ENCODE peak calls at places on chromosomes 13 and 19, in five cellular contexts. One of them, this sample, is unnamed. For H3K4me1, the result is how much of the 10 kb centered on the place peaks cover.

GRCh38 chr19:55254625-55254977 is 4.2 kb downstream of the PPP6R1 start:
- DNase-seq in cardiac muscle cell: no peak
- DNase-seq in thoracic aorta: no peak
- DNase-seq in psoas muscle: no peak
- DNase-seq in mucosa of descending colon: no peak
- DNase-seq in this sample: no peak

GRCh38 chr19:3944018-3944721 is 11.3 kb downstream of the NMRK2 start:
- DNase-seq in cardiac muscle cell: no peak
- DNase-seq in thoracic aorta: no peak
- DNase-seq in psoas muscle: no peak
- DNase-seq in mucosa of descending colon: no peak
- DNase-seq in this sample: no peak

GRCh38 chr13:40318366-40318765 is 348.1 kb downstream of the FOXO1 start:
- DNase-seq in cardiac muscle cell: peak
- DNase-seq in thoracic aorta: no peak
- DNase-seq in psoas muscle: peak
- DNase-seq in mucosa of descending colon: peak
- DNase-seq in this sample: peak

GRCh38 chr19:4704317-4704673 is 19.3 kb downstream of the DPP9 start:
- DNase-seq in cardiac muscle cell: no peak
- DNase-seq in thoracic aorta: no peak
- DNase-seq in psoas muscle: no peak
- DNase-seq in mucosa of descending colon: no peak
- DNase-seq in this sample: no peak

GRCh38 chr19:34023381-34023780 is 148.9 kb upstream of the LSM14A start:
- DNase-seq in cardiac muscle cell: no peak
- DNase-seq in thoracic aorta: no peak
- DNase-seq in psoas muscle: no peak
- DNase-seq in mucosa of descending colon: no peak
- DNase-seq in this sample: no peak

GRCh38 chr13:89899302-89900103 is 1448.0 kb upstream of the MIR17HG start:
- DNase-seq in cardiac muscle cell: no peak
- DNase-seq in thoracic aorta: no peak
- DNase-seq in psoas muscle: no peak
- DNase-seq in mucosa of descending colon: peak
- DNase-seq in this sample: no peak

GRCh38 chr13:88074794-88075509 is 403.8 kb downstream of the SLITRK5 start:
- DNase-seq in cardiac muscle cell: no peak
- DNase-seq in thoracic aorta: no peak
- DNase-seq in psoas muscle: no peak
- DNase-seq in mucosa of descending colon: no peak
- DNase-seq in this sample: no peak

GRCh38 chr19:5916201-5916708 is 2.2 kb downstream of the CAPS start:
- DNase-seq in cardiac muscle cell: no peak
- DNase-seq in thoracic aorta: no peak
- DNase-seq in psoas muscle: no peak
- DNase-seq in mucosa of descending colon: no peak
- DNase-seq in this sample: no peak

GRCh38 chr19:15297416-15298224 is 34.7 kb downstream of the BRD4 start:
- DNase-seq in cardiac muscle cell: no peak
- DNase-seq in thoracic aorta: no peak
- DNase-seq in psoas muscle: no peak
- DNase-seq in mucosa of descending colon: no peak
- DNase-seq in this sample: peak

GRCh38 chr19:10228925-10229324 is 2.2 kb downstream of the S1PR2 start:
- DNase-seq in cardiac muscle cell: peak
- DNase-seq in thoracic aorta: no peak
- DNase-seq in psoas muscle: no peak
- DNase-seq in mucosa of descending colon: peak
- DNase-seq in this sample: peak

GRCh38 chr13:111458001-111458531 is 137.6 kb downstream of the TEX29 start:
- DNase-seq in cardiac muscle cell: no peak
- DNase-seq in thoracic aorta: no peak
- DNase-seq in psoas muscle: no peak
- DNase-seq in mucosa of descending colon: no peak
- DNase-seq in this sample: no peak

GRCh38 chr19:28964500-28964899 is 248.5 kb downstream of the UQCRFS1 start:
- DNase-seq in cardiac muscle cell: no peak
- DNase-seq in thoracic aorta: no peak
- DNase-seq in psoas muscle: no peak
- DNase-seq in mucosa of descending colon: no peak
- DNase-seq in this sample: no peak

GRCh38 chr19:1247747-1248453 is 483 bp upstream of the MIDN start:
- DNase-seq in cardiac muscle cell: no peak
- DNase-seq in thoracic aorta: no peak
- DNase-seq in psoas muscle: peak
- DNase-seq in mucosa of descending colon: peak
- DNase-seq in this sample: peak

GRCh38 chr13:93180376-93180966 is 46.1 kb upstream of the GPC6 start:
- DNase-seq in cardiac muscle cell: no peak
- DNase-seq in thoracic aorta: no peak
- DNase-seq in psoas muscle: no peak
- DNase-seq in mucosa of descending colon: no peak
- DNase-seq in this sample: no peak

GRCh38 chr13:91960947-91961346 is 562.5 kb downstream of the GPC5 start:
- DNase-seq in cardiac muscle cell: no peak
- DNase-seq in thoracic aorta: no peak
- DNase-seq in psoas muscle: no peak
- DNase-seq in mucosa of descending colon: no peak
- DNase-seq in this sample: no peak

GRCh38 chr13:24511019-24511823 is 1.4 kb downstream of the PARP4 start:
- DNase-seq in cardiac muscle cell: no peak
- DNase-seq in thoracic aorta: no peak
- DNase-seq in psoas muscle: no peak
- DNase-seq in mucosa of descending colon: peak
- DNase-seq in this sample: peak

GRCh38 chr13:33191425-33192221 is 93.9 kb downstream of the STARD13 start:
- DNase-seq in cardiac muscle cell: no peak
- DNase-seq in thoracic aorta: no peak
- DNase-seq in psoas muscle: no peak
- DNase-seq in mucosa of descending colon: no peak
- DNase-seq in this sample: no peak

GRCh38 chr13:84896128-84896527 is 903.1 kb downstream of the SLITRK6 start:
- DNase-seq in cardiac muscle cell: peak
- DNase-seq in thoracic aorta: no peak
- DNase-seq in psoas muscle: no peak
- DNase-seq in mucosa of descending colon: peak
- DNase-seq in this sample: peak

GRCh38 chr19:46714523-46715106 is 2.3 kb downstream of the PRKD2 start:
- DNase-seq in cardiac muscle cell: no peak
- DNase-seq in thoracic aorta: no peak
- DNase-seq in psoas muscle: no peak
- DNase-seq in mucosa of descending colon: peak
- DNase-seq in this sample: peak

GRCh38 chr13:76330216-76330615 is 556.0 kb downstream of the KCTD12 start:
- DNase-seq in cardiac muscle cell: no peak
- DNase-seq in thoracic aorta: no peak
- DNase-seq in psoas muscle: no peak
- DNase-seq in mucosa of descending colon: no peak
- DNase-seq in this sample: no peak

DNA sequence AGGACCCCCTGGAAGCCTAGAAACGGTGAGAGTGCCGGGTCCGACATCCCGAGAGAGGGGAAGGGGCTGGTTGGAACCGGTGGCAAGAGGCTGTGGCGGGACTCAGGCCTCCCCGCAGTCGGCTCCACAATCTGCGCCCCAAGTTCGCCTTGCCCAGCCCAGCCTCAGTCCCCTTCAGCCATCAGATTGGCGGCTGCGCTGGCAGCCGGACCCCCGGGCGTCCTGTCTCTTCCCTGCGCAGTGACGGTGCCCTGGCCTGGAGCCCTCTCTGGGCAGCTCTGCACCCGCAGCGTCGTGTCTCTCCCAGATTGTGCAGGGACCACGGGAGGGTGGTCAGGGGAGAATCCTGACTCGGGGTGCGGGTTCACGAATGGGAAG is 315 bp downstream of the ZNF492 start:
- DNase-seq in cardiac muscle cell: no peak
- DNase-seq in thoracic aorta: no peak
- DNase-seq in psoas muscle: no peak
- DNase-seq in mucosa of descending colon: no peak
- DNase-seq in this sample: no peak
- H3K4me3 ChIP-seq in cardiac muscle cell: no peak
- H3K4me3 ChIP-seq in thoracic aorta: peak
- H3K4me3 ChIP-seq in psoas muscle: peak
- H3K4me3 ChIP-seq in mucosa of descending colon: no peak
- H3K4me3 ChIP-seq in this sample: peak

GRCh38 chr13:106565127-106565775 is 2.7 kb downstream of the ARGLU1 start:
- DNase-seq in cardiac muscle cell: no peak
- DNase-seq in thoracic aorta: no peak
- DNase-seq in psoas muscle: no peak
- DNase-seq in mucosa of descending colon: no peak
- DNase-seq in this sample: no peak
- H3K4me1 ChIP-seq in cardiac muscle cell: under half
- H3K4me1 ChIP-seq in thoracic aorta: under half
- H3K4me1 ChIP-seq in psoas muscle: half or more
- H3K4me1 ChIP-seq in mucosa of descending colon: half or more
- H3K4me1 ChIP-seq in this sample: under half

DNA sequence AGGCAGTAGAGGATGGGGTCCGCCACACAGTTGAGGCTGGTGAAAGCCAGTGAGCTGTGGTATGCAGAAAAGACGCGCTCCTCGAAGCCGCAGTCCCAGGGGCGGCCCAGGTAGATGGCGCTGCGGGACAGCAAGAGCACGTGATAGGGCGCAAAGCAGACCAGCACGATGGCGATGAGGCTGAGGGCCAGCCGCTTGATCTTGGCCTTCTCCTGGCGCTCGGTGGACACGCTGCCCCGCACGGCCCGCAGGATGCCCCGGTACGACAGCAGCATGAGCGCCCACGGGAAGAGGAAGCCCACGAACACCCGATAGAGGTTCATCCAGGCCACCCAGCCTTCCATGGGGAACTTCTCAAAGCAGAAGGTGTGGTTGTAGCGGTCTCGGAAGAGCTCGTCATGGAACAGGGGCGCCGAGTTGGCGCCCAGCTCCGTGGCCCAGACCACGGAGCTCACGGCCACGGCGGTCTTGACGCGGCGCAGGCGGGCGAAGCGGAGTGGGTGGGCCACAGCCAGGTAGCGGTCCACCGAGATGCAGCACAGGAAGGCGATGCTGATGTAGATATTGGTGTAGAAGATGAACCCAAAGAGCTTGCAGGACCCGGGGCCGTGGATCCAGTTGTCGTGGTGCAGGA is 6.5 kb upstream of the OPA3 start:
- DNase-seq in cardiac muscle cell: peak
- DNase-seq in thoracic aorta: no peak
- DNase-seq in psoas muscle: peak
- DNase-seq in mucosa of descending colon: peak
- DNase-seq in this sample: peak
- TF ChIP-seq CTCF in cardiac muscle cell: peak
- TF ChIP-seq CTCF in thoracic aorta: no peak
- TF ChIP-seq CTCF in psoas muscle: no peak
- TF ChIP-seq CTCF in mucosa of descending colon: peak
- TF ChIP-seq CTCF in this sample: no peak

DNA sequence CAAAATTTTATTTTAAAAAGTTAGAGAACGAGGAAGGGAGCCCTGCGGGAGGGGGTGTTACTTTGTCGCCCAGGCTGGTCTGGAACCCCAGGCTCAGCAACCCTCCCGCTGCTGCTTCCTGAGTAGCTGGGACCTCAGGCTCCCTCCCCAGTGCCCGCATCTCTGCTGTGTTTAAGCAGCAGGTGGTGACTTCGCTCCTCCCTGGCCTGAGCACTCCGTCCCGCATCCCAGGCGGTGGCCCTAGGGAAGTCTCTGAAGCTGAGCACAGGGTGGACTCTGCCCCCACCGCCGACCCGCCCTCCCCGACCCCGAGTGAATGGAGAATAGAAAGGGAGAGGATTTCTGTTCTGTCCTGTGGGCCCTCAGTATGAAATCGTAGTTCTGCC is 30.5 kb downstream of the ZNF701 start:
- DNase-seq in cardiac muscle cell: no peak
- DNase-seq in thoracic aorta: no peak
- DNase-seq in psoas muscle: peak
- DNase-seq in mucosa of descending colon: peak
- DNase-seq in this sample: peak
- H3K4me3 ChIP-seq in cardiac muscle cell: peak
- H3K4me3 ChIP-seq in thoracic aorta: peak
- H3K4me3 ChIP-seq in psoas muscle: peak
- H3K4me3 ChIP-seq in mucosa of descending colon: no peak
- H3K4me3 ChIP-seq in this sample: peak

This sample was measured in Peyer's patch.